ENCODE peak calls at places on chromosomes 5 and 9, in nine cellular contexts. U, P, H, E, Y, C, J, B and W are unnamed samples.

GRCh38 chr5:104998572-104998971 is 1436.0 kb upstream of the NUDT12 start:
- DNase-seq in U (no peak), P (no peak), H (no peak), E (no peak), Y (no peak), C (no peak), J (no peak), B (no peak), W (no peak)

GRCh38 chr9:134182554-134183219 is 18.3 kb upstream of the RNU6ATAC start:
- DNase-seq in U (no peak), P (no peak), H (no peak), E (peak), Y (no peak), C (no peak), J (no peak), B (no peak), W (no peak)

GRCh38 chr9:22645893-22646292 is 199.3 kb downstream of the DMRTA1 start:
- DNase-seq in U (no peak), P (no peak), H (peak), E (no peak), Y (no peak), C (no peak), J (no peak), B (no peak), W (no peak)

GRCh38 chr5:134135091-134135655 is 20.7 kb downstream of the TCF7 start:
- DNase-seq in U (no peak), P (no peak), H (no peak), E (peak), Y (no peak), C (no peak), J (no peak), B (no peak), W (no peak)

GRCh38 chr5:111853748-111854147 is 96.8 kb upstream of the NREP start:
- DNase-seq in U (no peak), P (peak), H (no peak), E (no peak), Y (peak), C (peak), J (no peak), B (no peak), W (no peak)

GRCh38 chr5:34563951-34564705 is 92.0 kb upstream of the RAI14 start:
- DNase-seq in U (no peak), P (peak), H (no peak), E (peak), Y (no peak), C (no peak), J (no peak), B (no peak), W (no peak)

GRCh38 chr9:21172156-21172555 is 5.7 kb upstream of the IFNA21 start:
- DNase-seq in U (no peak), P (no peak), H (no peak), E (no peak), Y (no peak), C (no peak), J (no peak), B (no peak), W (no peak)

GRCh38 chr5:11377896-11378295 is 526.4 kb downstream of the CTNND2 start:
- DNase-seq in U (no peak), P (no peak), H (no peak), E (no peak), Y (no peak), C (no peak), J (no peak), B (no peak), W (no peak)